ENCODE peak calls at places on chromosomes 7 and 10, in eight cellular contexts. One of them, this sample, is unnamed.

GRCh38 chr10:78913219-78914059 is 155.3 kb upstream of the ZMIZ1 start:
- DNase-seq in hypothalamus: peak
- DNase-seq in GM03348: no peak
- DNase-seq in HCT116: no peak
- DNase-seq in ovary: peak
- DNase-seq in adipocyte: no peak
- DNase-seq in glutamatergic neuron: peak
- DNase-seq in NCI-H1105 treated with DMSO at 0.1 percent for 48 hours: peak
- DNase-seq in this sample: no peak

GRCh38 chr10:62036186-62037081 is 134.9 kb downstream of the ARID5B start:
- DNase-seq in adipocyte: no peak
- DNase-seq in glutamatergic neuron: peak
- DNase-seq in hypothalamus: no peak
- DNase-seq in GM03348: no peak
- DNase-seq in NCI-H1105 treated with DMSO at 0.1 percent for 48 hours: no peak
- DNase-seq in HCT116: no peak
- DNase-seq in ovary: no peak
- DNase-seq in this sample: no peak

GRCh38 chr10:52653510-52653909 is 119.1 kb downstream of the MBL2 start:
- DNase-seq in glutamatergic neuron: no peak
- DNase-seq in hypothalamus: peak
- DNase-seq in adipocyte: no peak
- DNase-seq in HCT116: no peak
- DNase-seq in GM03348: no peak
- DNase-seq in ovary: no peak
- DNase-seq in NCI-H1105 treated with DMSO at 0.1 percent for 48 hours: no peak
- DNase-seq in this sample: peak

GRCh38 chr10:124486635-124487034 is 25.0 kb downstream of the LHPP start:
- DNase-seq in glutamatergic neuron: no peak
- DNase-seq in GM03348: no peak
- DNase-seq in hypothalamus: no peak
- DNase-seq in HCT116: no peak
- DNase-seq in ovary: no peak
- DNase-seq in adipocyte: no peak
- DNase-seq in NCI-H1105 treated with DMSO at 0.1 percent for 48 hours: no peak
- DNase-seq in this sample: no peak

GRCh38 chr10:109977382-109977806 is 30.4 kb upstream of the ADD3 start:
- DNase-seq in ovary: no peak
- DNase-seq in GM03348: peak
- DNase-seq in HCT116: no peak
- DNase-seq in adipocyte: peak
- DNase-seq in hypothalamus: no peak
- DNase-seq in glutamatergic neuron: no peak
- DNase-seq in NCI-H1105 treated with DMSO at 0.1 percent for 48 hours: no peak
- DNase-seq in this sample: peak

GRCh38 chr10:10830316-10831061 is 187.2 kb upstream of the CELF2 start:
- DNase-seq in GM03348: peak
- DNase-seq in hypothalamus: no peak
- DNase-seq in ovary: no peak
- DNase-seq in glutamatergic neuron: no peak
- DNase-seq in HCT116: no peak
- DNase-seq in adipocyte: peak
- DNase-seq in NCI-H1105 treated with DMSO at 0.1 percent for 48 hours: no peak
- DNase-seq in this sample: peak

GRCh38 chr7:109246330-109247077 is 676.8 kb downstream of the DNAJB9 start:
- DNase-seq in hypothalamus: no peak
- DNase-seq in HCT116: peak
- DNase-seq in NCI-H1105 treated with DMSO at 0.1 percent for 48 hours: no peak
- DNase-seq in glutamatergic neuron: no peak
- DNase-seq in GM03348: no peak
- DNase-seq in ovary: no peak
- DNase-seq in adipocyte: peak
- DNase-seq in this sample: peak

GRCh38 chr7:50496541-50496940 is 46.4 kb upstream of the FIGNL1 start:
- DNase-seq in NCI-H1105 treated with DMSO at 0.1 percent for 48 hours: no peak
- DNase-seq in HCT116: no peak
- DNase-seq in GM03348: no peak
- DNase-seq in glutamatergic neuron: no peak
- DNase-seq in ovary: no peak
- DNase-seq in hypothalamus: no peak
- DNase-seq in adipocyte: no peak
- DNase-seq in this sample: no peak

GRCh38 chr10:59018977-59019376 is 157.5 kb upstream of the PHYHIPL start:
- DNase-seq in glutamatergic neuron: no peak
- DNase-seq in ovary: no peak
- DNase-seq in GM03348: no peak
- DNase-seq in NCI-H1105 treated with DMSO at 0.1 percent for 48 hours: no peak
- DNase-seq in adipocyte: peak
- DNase-seq in hypothalamus: no peak
- DNase-seq in HCT116: no peak
- DNase-seq in this sample: peak

GRCh38 chr7:157405914-157406810 is 69.4 kb downstream of the DNAJB6 start:
- DNase-seq in adipocyte: peak
- DNase-seq in HCT116: no peak
- DNase-seq in NCI-H1105 treated with DMSO at 0.1 percent for 48 hours: no peak
- DNase-seq in hypothalamus: no peak
- DNase-seq in glutamatergic neuron: peak
- DNase-seq in GM03348: peak
- DNase-seq in ovary: no peak
- DNase-seq in this sample: no peak

GRCh38 chr7:149569025-149569725 is 71.6 kb upstream of the ZNF746 start:
- DNase-seq in GM03348: no peak
- DNase-seq in NCI-H1105 treated with DMSO at 0.1 percent for 48 hours: no peak
- DNase-seq in adipocyte: no peak
- DNase-seq in ovary: no peak
- DNase-seq in HCT116: no peak
- DNase-seq in hypothalamus: no peak
- DNase-seq in glutamatergic neuron: no peak
- DNase-seq in this sample: no peak

GRCh38 chr7:128174391-128174790 is 66.7 kb upstream of the LEP start:
- DNase-seq in hypothalamus: no peak
- DNase-seq in GM03348: no peak
- DNase-seq in HCT116: no peak
- DNase-seq in adipocyte: no peak
- DNase-seq in NCI-H1105 treated with DMSO at 0.1 percent for 48 hours: no peak
- DNase-seq in ovary: no peak
- DNase-seq in glutamatergic neuron: peak
- DNase-seq in this sample: no peak

GRCh38 chr10:131167036-131167860 is 144.3 kb downstream of the TCERG1L start:
- DNase-seq in ovary: no peak
- DNase-seq in hypothalamus: no peak
- DNase-seq in NCI-H1105 treated with DMSO at 0.1 percent for 48 hours: no peak
- DNase-seq in GM03348: no peak
- DNase-seq in glutamatergic neuron: no peak
- DNase-seq in HCT116: no peak
- DNase-seq in adipocyte: no peak
- DNase-seq in this sample: no peak

GRCh38 chr7:130151591-130152269 is 53.5 kb downstream of the TMEM209 start:
- DNase-seq in hypothalamus: no peak
- DNase-seq in HCT116: no peak
- DNase-seq in NCI-H1105 treated with DMSO at 0.1 percent for 48 hours: no peak
- DNase-seq in ovary: no peak
- DNase-seq in GM03348: no peak
- DNase-seq in adipocyte: peak
- DNase-seq in glutamatergic neuron: no peak
- DNase-seq in this sample: peak

GRCh38 chr10:75358835-75359421 is 42.6 kb downstream of the ZNF503 start:
- DNase-seq in NCI-H1105 treated with DMSO at 0.1 percent for 48 hours: no peak
- DNase-seq in hypothalamus: no peak
- DNase-seq in glutamatergic neuron: no peak
- DNase-seq in ovary: no peak
- DNase-seq in HCT116: no peak
- DNase-seq in adipocyte: peak
- DNase-seq in GM03348: peak
- DNase-seq in this sample: peak

GRCh38 chr10:98314577-98315284 is 46.7 kb upstream of the LOXL4 start:
- DNase-seq in ovary: no peak
- DNase-seq in adipocyte: peak
- DNase-seq in hypothalamus: no peak
- DNase-seq in GM03348: peak
- DNase-seq in glutamatergic neuron: no peak
- DNase-seq in HCT116: no peak
- DNase-seq in NCI-H1105 treated with DMSO at 0.1 percent for 48 hours: no peak
- DNase-seq in this sample: peak

GRCh38 chr10:122462533-122463465 is 1.4 kb downstream of the HTRA1 start:
- DNase-seq in GM03348: peak
- DNase-seq in NCI-H1105 treated with DMSO at 0.1 percent for 48 hours: no peak
- DNase-seq in ovary: peak
- DNase-seq in glutamatergic neuron: no peak
- DNase-seq in adipocyte: peak
- DNase-seq in hypothalamus: no peak
- DNase-seq in HCT116: no peak
- DNase-seq in this sample: peak